ENCODE peak calls at places on chromosomes 3 and 15, in five cellular contexts. E is sigmoid colon, Z is OCI-LY7, S is Panc1, H is upper lobe of right lung. J is an unnamed sample. For H3K4me1, the result is how much of the 10 kb centered on the place peaks cover.

GRCh38 chr15:31004220-31004733 is 12.8 kb upstream of the MTMR10 start:
- DNase-seq in E (no peak), Z (peak), S (no peak), H (no peak), J (no peak)

GRCh38 chr3:174397848-174398247 is 461.3 kb upstream of the NAALADL2 start:
- DNase-seq in E (no peak), Z (peak), S (no peak), H (no peak), J (no peak)

GRCh38 chr3:130700541-130700940 is 46.1 kb downstream of the PIK3R4 start:
- DNase-seq in E (no peak), Z (no peak), S (no peak), H (no peak), J (no peak)

GRCh38 chr15:76286231-76286879 is 24.9 kb downstream of the ETFA start:
- DNase-seq in E (no peak), Z (peak), S (no peak), H (no peak), J (no peak)

GRCh38 chr3:165868088-165868487 is 30.9 kb upstream of the BCHE start:
- DNase-seq in E (no peak), Z (no peak), S (no peak), H (peak), J (no peak)

GRCh38 chr3:141242722-141243092 is 11.1 kb downstream of the PXYLP1 start:
- DNase-seq in E (no peak), Z (no peak), S (no peak), H (no peak), J (no peak)

GRCh38 chr3:45225465-45226205 is 452 bp downstream of the TMEM158 start:
- DNase-seq in E (no peak), Z (no peak), S (no peak), H (peak), J (no peak)

GRCh38 chr15:32649336-32649735 is 7.8 kb downstream of the SCG5 start:
- DNase-seq in E (no peak), Z (no peak), S (no peak), H (no peak), J (no peak)

GRCh38 chr15:95864467-95864886 is 466.0 kb upstream of the NR2F2 start:
- DNase-seq in E (peak), Z (no peak), S (no peak), H (no peak), J (no peak)

GRCh38 chr15:48993411-48993810 is 29.7 kb upstream of the SHC4 start:
- DNase-seq in E (no peak), Z (no peak), S (no peak), H (no peak), J (no peak)

GRCh38 chr3:155702745-155703581 is 41.9 kb downstream of the PLCH1 start:
- DNase-seq in E (no peak), Z (no peak), S (no peak), H (peak), J (no peak)

GRCh38 chr3:122563717-122564025 is 429 bp downstream of the PARP9 start:
- DNase-seq in E (no peak), Z (peak), S (no peak), H (no peak), J (no peak)

GRCh38 chr3:46593979-46594378 is 18.3 kb upstream of the FAM240A start:
- DNase-seq in E (no peak), Z (no peak), S (no peak), H (no peak), J (no peak)

GRCh38 chr3:60047426-60048200 is 997.8 kb upstream of the CFAP20DC start:
- DNase-seq in E (no peak), Z (no peak), S (no peak), H (no peak), J (no peak)

GRCh38 chr3:159814161-159814560 is 174.5 kb upstream of the IL12A start:
- DNase-seq in E (no peak), Z (peak), S (no peak), H (no peak), J (no peak)

GRCh38 chr3:8491246-8491645 is 10.4 kb upstream of the LMCD1 start:
- DNase-seq in E (no peak), Z (no peak), S (no peak), H (no peak), J (no peak)

GRCh38 chr3:50610181-50610971 is 1.2 kb downstream of the CISH start:
- DNase-seq in E (no peak), Z (no peak), S (no peak), H (peak), J (no peak)

GRCh38 chr15:41832875-41833274 is 5.0 kb downstream of the JMJD7 start:
- DNase-seq in E (no peak), Z (peak), S (no peak), H (peak), J (no peak)

GRCh38 chr15:65857718-65858402 is 11.4 kb upstream of the RAB11A start:
- DNase-seq in E (no peak), Z (no peak), S (no peak), H (no peak), J (no peak)

GRCh38 chr15:48143856-48144255 is 23.1 kb downstream of the SLC24A5 start:
- DNase-seq in E (no peak), Z (no peak), S (no peak), H (no peak), J (no peak)

GRCh38 chr3:128617557-128618397 is 32.8 kb downstream of the RPN1 start:
- DNase-seq in E (peak), Z (peak), S (peak), H (peak), J (peak)

GRCh38 chr15:25181290-25182097 is 226.7 kb downstream of the SNRPN start:
- DNase-seq in E (peak), Z (no peak), S (no peak), H (peak), J (peak)

GRCh38 chr15:53573091-53573490 is 186.4 kb downstream of the WDR72 start:
- DNase-seq in E (no peak), Z (no peak), S (no peak), H (no peak), J (no peak)

GRCh38 chr3:164194842-164195241 is 883.5 kb downstream of the SI start:
- DNase-seq in E (no peak), Z (no peak), S (no peak), H (no peak), J (no peak)

GRCh38 chr3:42033741-42034140 is 57.4 kb upstream of the TRAK1 start:
- DNase-seq in E (peak), Z (no peak), S (no peak), H (no peak), J (no peak)

GRCh38 chr3:39088456-39088855 is 19.0 kb downstream of the GORASP1 start:
- DNase-seq in E (no peak), Z (no peak), S (no peak), H (no peak), J (no peak)

GRCh38 chr15:68691667-68692066 is 112.9 kb downstream of the CORO2B start:
- DNase-seq in E (no peak), Z (no peak), S (no peak), H (no peak), J (peak)

GRCh38 chr15:98874773-98875172 is 132.8 kb downstream of the PGPEP1L start:
- DNase-seq in E (no peak), Z (no peak), S (no peak), H (no peak), J (no peak)

GRCh38 chr15:99143655-99144610 is 39.1 kb downstream of the SYNM start:
- DNase-seq in E (peak), Z (no peak), S (no peak), H (no peak), J (peak)

GRCh38 chr3:67558429-67558828 is 96.0 kb downstream of the SUCLG2 start:
- DNase-seq in E (peak), Z (no peak), S (no peak), H (no peak), J (no peak)

GRCh38 chr3:52998781-52999509 is 46.9 kb downstream of the SFMBT1 start:
- DNase-seq in E (no peak), Z (no peak), S (no peak), H (peak), J (no peak)

GRCh38 chr3:150038830-150039229 is 68.1 kb upstream of the PFN2 start:
- DNase-seq in E (no peak), Z (no peak), S (no peak), H (no peak), J (no peak)

GRCh38 chr15:88905576-88905975 is 7.6 kb downstream of the MFGE8 start:
- DNase-seq in E (peak), Z (no peak), S (no peak), H (peak), J (no peak)

GRCh38 chr3:112546216-112546759 is 15.5 kb downstream of the ATG3 start:
- DNase-seq in E (no peak), Z (no peak), S (no peak), H (no peak), J (no peak)

GRCh38 chr15:34348735-34349300 is 5.7 kb downstream of the NUTM1 start:
- DNase-seq in E (no peak), Z (no peak), S (no peak), H (no peak), J (no peak)

GRCh38 chr3:139537325-139537724 is 2.2 kb downstream of the RBP1 start:
- DNase-seq in E (no peak), Z (no peak), S (no peak), H (no peak), J (no peak)

DNA sequence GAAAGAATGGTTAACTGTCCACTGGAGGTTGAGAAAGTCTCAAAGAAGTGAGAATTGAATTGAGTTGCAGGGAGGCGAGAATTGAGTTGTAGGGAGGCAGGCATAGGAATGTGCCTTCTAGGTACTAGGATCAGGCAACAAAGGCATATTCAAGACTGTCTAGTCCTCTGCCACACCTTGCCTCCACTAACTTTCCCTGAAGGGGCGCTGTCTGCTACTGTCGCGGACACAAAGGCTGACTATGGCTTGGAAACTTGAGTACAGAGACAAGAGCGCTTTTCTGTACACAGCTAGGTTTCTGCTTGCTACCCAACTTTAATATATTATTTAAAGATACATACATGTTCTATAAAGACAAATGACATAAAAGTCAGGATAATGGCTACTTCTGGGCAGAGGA is 10.4 kb upstream of the FBXL22 start:
- DNase-seq in E (no peak), Z (no peak), S (no peak), H (no peak), J (no peak)
- TF ChIP-seq CTCF in E (no peak), Z (no peak), S (no peak), H (no peak), J (no peak)

DNA sequence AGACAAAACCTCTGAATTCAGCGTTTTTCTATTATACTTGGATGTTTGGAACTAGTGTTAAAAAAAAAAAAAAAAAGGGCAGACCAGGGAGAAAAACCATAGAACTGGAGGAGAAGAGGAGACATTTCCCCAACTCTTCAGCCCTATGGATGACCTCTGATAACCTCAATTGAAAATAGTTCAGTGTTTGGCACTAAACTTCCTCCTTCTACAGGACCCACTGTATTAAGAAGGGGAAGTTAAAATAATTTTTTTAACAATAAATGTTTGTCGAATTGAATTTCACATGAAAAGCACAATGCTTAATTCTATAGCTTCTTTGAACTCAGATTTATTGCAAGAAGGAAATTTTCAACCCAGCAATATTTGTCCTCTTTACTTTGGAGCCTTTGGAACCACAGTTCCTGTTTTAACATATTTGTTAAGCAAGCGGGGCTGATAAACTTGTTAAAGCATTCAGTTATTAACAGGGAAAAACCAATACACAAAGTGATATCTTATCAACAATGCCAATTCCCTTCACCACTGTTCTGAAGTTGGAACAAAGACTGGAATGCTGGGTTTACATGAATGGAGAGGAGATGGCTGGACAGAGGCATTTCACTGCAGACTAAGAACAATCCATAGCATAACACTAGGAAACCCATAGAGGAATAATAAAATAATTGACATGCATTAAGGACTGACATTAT is 3.1 kb upstream of the A4GNT start:
- DNase-seq in E (no peak), Z (no peak), S (no peak), H (no peak), J (no peak)
- H3K4me1 ChIP-seq in E (under half), Z (under half), S (under half), H (under half), J (under half)

GRCh38 chr3:169604568-169604967 is 58.9 kb downstream of the MECOM start:
- DNase-seq in E (no peak), Z (peak), S (no peak), H (no peak), J (no peak)
- TF ChIP-seq CTCF in E (no peak), Z (peak), S (peak), H (peak), J (no peak)

GRCh38 chr3:16908006-16908405 is 23.3 kb downstream of the PLCL2 start:
- DNase-seq in E (no peak), Z (no peak), S (no peak), H (no peak), J (no peak)

GRCh38 chr3:16909802-16910201 is 25.0 kb downstream of the PLCL2 start:
- DNase-seq in E (no peak), Z (no peak), S (no peak), H (no peak), J (no peak)

GRCh38 chr3:16908878-16909277 is 24.1 kb downstream of the PLCL2 start:
- DNase-seq in E (no peak), Z (no peak), S (no peak), H (no peak), J (no peak)

GRCh38 chr3:16908408-16908807 is 23.7 kb downstream of the PLCL2 start:
- DNase-seq in E (no peak), Z (no peak), S (no peak), H (no peak), J (no peak)

GRCh38 chr3:16910207-16910606 is 25.5 kb downstream of the PLCL2 start:
- DNase-seq in E (no peak), Z (no peak), S (no peak), H (no peak), J (no peak)
- H3K4me1 ChIP-seq in E (under half), Z (half or more), S (under half), H (under half), J (under half)

DNA sequence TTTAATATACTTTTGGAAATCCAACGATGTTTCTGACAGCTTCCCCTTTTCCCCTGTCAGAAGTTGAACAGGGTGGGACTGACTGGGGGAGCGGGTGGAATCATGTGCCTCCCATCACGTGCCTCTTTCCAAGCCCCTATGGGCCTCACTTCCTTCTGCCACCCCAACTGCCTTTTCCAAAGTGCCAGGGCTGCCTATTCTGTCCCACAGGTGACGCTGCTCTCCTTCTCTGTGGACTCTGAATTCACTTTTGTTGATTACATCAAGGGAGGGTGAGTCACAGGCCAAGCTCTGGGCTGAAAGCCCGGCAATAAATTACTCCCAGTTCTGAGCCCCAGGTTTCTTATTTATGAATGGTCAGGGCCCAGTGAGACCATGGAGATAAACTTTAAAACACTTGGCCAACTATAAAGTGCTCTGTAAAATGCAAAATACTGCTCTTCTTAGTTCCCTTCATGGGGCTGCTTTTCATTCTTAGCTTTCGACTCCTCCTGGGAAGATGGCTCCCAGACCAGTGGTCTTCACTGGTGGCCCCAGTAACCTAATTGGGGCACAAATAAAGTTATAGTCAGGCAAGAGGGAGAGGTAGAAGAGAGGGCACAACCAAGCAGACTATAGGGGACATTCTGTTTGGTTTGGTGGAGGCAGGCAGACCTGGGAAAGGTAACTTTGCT is 12.3 kb downstream of the CPNE9 start:
- DNase-seq in E (peak), Z (peak), S (no peak), H (peak), J (peak)
- TF ChIP-seq CTCF in E (peak), Z (peak), S (peak), H (peak), J (peak)

DNA sequence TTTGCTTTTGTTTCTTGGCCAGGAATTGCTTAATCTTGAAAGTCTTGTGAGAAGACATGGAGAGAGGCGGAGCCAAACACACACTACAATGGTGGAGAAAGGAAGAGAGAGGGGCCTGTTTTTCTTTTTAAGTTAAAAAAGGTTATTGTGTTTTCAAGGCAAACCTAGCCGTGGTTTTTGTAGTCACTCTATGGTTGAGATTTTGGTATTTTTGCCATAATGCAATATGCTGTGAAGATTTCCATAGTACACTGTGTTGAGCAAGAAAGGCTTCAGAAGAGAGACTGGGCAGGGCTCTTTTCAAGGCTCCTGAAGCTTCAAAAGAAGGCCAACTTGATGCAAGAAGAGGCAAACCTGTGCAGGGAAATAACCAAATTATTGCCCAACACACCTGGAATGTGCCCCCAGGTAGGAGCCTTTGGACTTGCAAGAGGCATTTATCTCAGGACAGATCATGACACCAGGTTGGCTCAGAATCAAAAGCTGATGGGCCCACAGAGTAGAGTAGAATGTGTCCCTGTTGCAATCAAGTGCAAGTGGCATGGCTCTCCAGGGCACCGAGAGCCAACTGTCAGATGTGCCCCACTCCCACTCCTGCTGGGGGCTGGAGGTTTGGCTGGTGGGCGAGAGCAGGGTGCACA is 22.1 kb downstream of the AMOTL2 start:
- DNase-seq in E (peak), Z (no peak), S (no peak), H (peak), J (peak)
- H3K4me1 ChIP-seq in E (half or more), Z (under half), S (half or more), H (half or more), J (under half)

GRCh38 chr15:29348308-29348914 is 78.8 kb upstream of the NSMCE3 start:
- DNase-seq in E (peak), Z (no peak), S (no peak), H (no peak), J (no peak)
- TF ChIP-seq CTCF in E (no peak), Z (no peak), S (no peak), H (no peak), J (no peak)

DNA sequence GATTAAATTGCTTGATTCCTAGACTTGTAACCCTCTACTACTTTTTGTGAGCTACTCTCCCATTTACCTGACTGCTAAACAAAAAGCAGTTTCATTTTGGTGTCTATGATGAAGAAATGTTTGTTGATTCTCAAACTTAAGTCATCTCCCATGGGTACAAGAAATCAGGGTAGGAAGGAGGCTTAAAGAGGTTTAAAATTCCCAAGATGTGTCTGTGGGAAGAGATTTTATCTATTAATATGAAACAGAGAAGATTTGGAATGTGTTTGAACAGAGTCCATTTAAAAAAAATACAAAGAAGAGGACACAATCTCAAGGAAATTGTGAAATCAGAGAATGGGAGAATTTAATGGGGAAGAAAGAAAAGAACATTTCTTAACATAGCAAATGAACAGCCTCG is 14.8 kb downstream of the P3H2 start:
- DNase-seq in E (no peak), Z (no peak), S (no peak), H (no peak), J (no peak)
- H3K4me1 ChIP-seq in E (under half), Z (under half), S (under half), H (under half), J (under half)

DNA sequence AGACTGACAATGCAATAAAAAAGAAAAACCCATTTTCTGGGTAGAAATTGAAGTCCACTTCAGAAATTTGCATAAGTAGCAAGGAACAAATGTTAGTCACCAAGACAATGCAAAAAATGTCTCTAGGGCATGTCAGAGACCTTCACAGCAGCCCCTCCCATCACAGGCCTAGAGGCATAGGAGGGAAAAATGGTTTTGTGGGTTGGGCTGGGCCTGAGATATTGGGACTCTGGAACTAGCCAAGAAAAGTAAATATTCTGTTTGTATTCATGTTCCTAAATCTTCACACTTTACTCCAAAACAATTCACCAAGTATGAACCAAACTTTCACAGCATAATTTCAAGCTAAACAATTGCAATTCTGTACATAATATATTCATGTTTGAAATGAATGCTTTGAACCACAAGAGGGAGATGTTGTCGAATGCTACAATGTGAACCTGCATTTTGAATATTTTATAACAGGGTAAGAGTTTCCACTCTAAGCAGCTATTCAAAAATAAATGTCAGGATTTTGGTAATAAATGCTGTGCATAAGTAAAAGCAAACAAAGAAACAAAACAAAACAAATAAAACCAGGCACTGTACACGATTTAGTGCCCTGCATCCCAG is 429.2 kb downstream of the OTOL1 start:
- DNase-seq in E (no peak), Z (no peak), S (no peak), H (no peak), J (no peak)
- TF ChIP-seq CTCF in E (no peak), Z (no peak), S (peak), H (no peak), J (no peak)

GRCh38 chr15:90402806-90403205 is 14.8 kb downstream of the IQGAP1 start:
- DNase-seq in E (no peak), Z (no peak), S (no peak), H (no peak), J (no peak)
- H3K4me1 ChIP-seq in E (half or more), Z (under half), S (half or more), H (half or more), J (under half)